ENCODE peak calls at places on chromosomes 4 and X, in four cellular contexts. Y is K562, A is H1, I is HepG2. L is an unnamed sample.

GRCh38 chrX:66638591-66639500 is at the start of gene EDA2R:
- DNase-seq in Y (no peak), A (peak), I (peak), L (peak)

GRCh38 chrX:44344194-44344593 is 722 bp upstream of the EFHC2 start:
- DNase-seq in A (no peak), Y (peak), I (no peak), L (peak)

GRCh38 chrX:98548550-98548949 is 1664.8 kb downstream of the RPA4 start:
- DNase-seq in A (no peak), I (no peak), Y (no peak), L (peak)

GRCh38 chrX:133120406-133120805 is 23.5 kb upstream of the USP26 start:
- DNase-seq in A (no peak), I (no peak), Y (no peak), L (no peak)

GRCh38 chr4:140098481-140099132 is 55.4 kb downstream of the MAML3 start:
- DNase-seq in Y (no peak), A (no peak), I (no peak), L (no peak)

GRCh38 chrX:67917412-67918010 is 373.7 kb downstream of the AR start:
- DNase-seq in I (no peak), Y (no peak), A (no peak), L (no peak)

GRCh38 chrX:40663880-40664630 is 16.7 kb upstream of the CXorf38 start:
- DNase-seq in I (no peak), A (no peak), Y (peak), L (peak)

GRCh38 chr4:48943387-48943786 is 36.8 kb upstream of the OCIAD2 start:
- DNase-seq in A (no peak), I (peak), Y (no peak), L (peak)

GRCh38 chr4:4408576-4409335 is 21.9 kb downstream of the NSG1 start:
- DNase-seq in Y (no peak), A (no peak), I (no peak), L (no peak)

GRCh38 chr4:125315571-125316390 is 1.0 kb downstream of the FAT4 start:
- DNase-seq in I (peak), A (no peak), Y (no peak), L (peak)

GRCh38 chrX:68462653-68463052 is 29.4 kb upstream of the OPHN1 start:
- DNase-seq in Y (peak), I (no peak), A (peak), L (peak)

GRCh38 chrX:22395372-22395771 is 122.7 kb downstream of the CBLL2 start:
- DNase-seq in Y (no peak), A (no peak), I (no peak), L (no peak)

GRCh38 chr4:1150875-1151274 is 21.5 kb downstream of the SPON2 start:
- DNase-seq in I (no peak), Y (no peak), A (no peak), L (no peak)

GRCh38 chrX:789096-789495 is 158.5 kb downstream of the SHOX start:
- DNase-seq in I (no peak), Y (no peak), A (no peak), L (no peak)

GRCh38 chr4:48268956-48269860 is at the start of gene TEC:
- DNase-seq in I (no peak), A (peak), Y (peak), L (peak)

GRCh38 chr4:149223659-149224058 is 592.0 kb downstream of the IQCM start:
- DNase-seq in A (no peak), I (no peak), Y (no peak), L (no peak)

GRCh38 chr4:175238827-175239517 is 320.8 kb downstream of the ADAM29 start:
- DNase-seq in I (no peak), A (no peak), Y (no peak), L (no peak)

GRCh38 chr4:116639070-116639577 is 446.3 kb downstream of the TRAM1L1 start:
- DNase-seq in A (no peak), Y (no peak), I (no peak), L (no peak)

GRCh38 chr4:175422331-175422730 is 389.7 kb downstream of the GPM6A start:
- DNase-seq in A (no peak), Y (no peak), I (no peak), L (no peak)

GRCh38 chrX:67104982-67105757 is 438.7 kb upstream of the AR start:
- DNase-seq in A (no peak), Y (no peak), I (no peak), L (no peak)

GRCh38 chrX:133185119-133185518 is 33.0 kb downstream of the TFDP3 start:
- DNase-seq in A (no peak), I (no peak), Y (no peak), L (no peak)

GRCh38 chr4:113382704-113383103 is 333.3 kb downstream of the ANK2 start:
- DNase-seq in Y (no peak), A (no peak), I (no peak), L (no peak)

GRCh38 chr4:129278868-129279267 is 182.9 kb downstream of the C4orf33 start:
- DNase-seq in I (no peak), Y (no peak), A (no peak), L (no peak)

GRCh38 chrX:13109811-13110210 is 65.4 kb upstream of the FAM9C start:
- DNase-seq in Y (no peak), I (no peak), A (no peak), L (no peak)

GRCh38 chrX:150934453-150934852 is 36.0 kb upstream of the CD99L2 start:
- DNase-seq in I (no peak), A (no peak), Y (no peak), L (peak)

GRCh38 chrX:71095033-71095432 is 618 bp upstream of the FOXO4 start:
- DNase-seq in Y (no peak), I (no peak), A (no peak), L (no peak)

GRCh38 chr4:183240581-183241321 is 79.3 kb downstream of the CLDN22 start:
- DNase-seq in I (no peak), A (no peak), Y (no peak), L (no peak)

GRCh38 chr4:174119818-174120217 is 163.6 kb downstream of the FBXO8 start:
- DNase-seq in Y (no peak), A (no peak), I (no peak), L (no peak)

GRCh38 chrX:73562458-73562857 is 539 bp upstream of the CHIC1 start:
- DNase-seq in I (no peak), Y (no peak), A (no peak), L (no peak)

GRCh38 chr4:117965608-117966007 is 68.7 kb upstream of the NDST3 start:
- DNase-seq in I (no peak), Y (no peak), A (no peak), L (no peak)

GRCh38 chrX:136204571-136204970 is 46.6 kb downstream of the MAP7D3 start:
- DNase-seq in A (no peak), I (no peak), Y (peak), L (no peak)

GRCh38 chrX:68918202-68918601 is 89.4 kb downstream of the EFNB1 start:
- DNase-seq in Y (no peak), I (no peak), A (no peak), L (no peak)

GRCh38 chrX:154600962-154601374 is 16.0 kb downstream of the CTAG1A start:
- DNase-seq in I (no peak), Y (no peak), A (no peak), L (no peak)

GRCh38 chrX:46574337-46574940 is 874 bp downstream of the CHST7 start:
- DNase-seq in Y (no peak), I (peak), A (no peak), L (peak)

DNA sequence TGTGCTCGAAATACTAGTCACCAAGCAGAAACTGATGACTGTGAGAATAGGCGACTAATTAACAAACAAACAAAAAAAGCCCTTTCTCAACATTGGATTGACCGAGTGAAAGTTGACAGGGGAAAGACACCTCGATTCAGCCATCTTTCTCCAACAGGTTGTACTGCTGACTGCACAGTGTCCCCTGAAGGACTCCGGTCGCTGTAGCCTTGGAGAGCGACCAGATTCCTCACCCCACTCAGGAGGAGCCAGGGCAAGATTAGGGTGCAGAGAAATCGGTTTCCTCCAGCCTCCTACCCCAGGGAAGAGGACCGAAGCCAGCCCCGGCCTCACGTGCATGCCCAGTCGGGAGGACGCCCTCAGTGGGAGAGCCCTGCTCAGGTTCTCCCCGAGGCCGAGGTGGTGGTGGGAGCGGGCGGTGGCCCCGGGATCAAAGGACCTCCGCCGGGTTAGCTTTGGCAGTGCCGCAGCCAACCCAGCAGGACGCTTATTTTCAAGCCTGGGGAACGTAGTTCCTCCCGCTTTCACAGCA is 1.1 kb upstream of the RAP1GDS1 start:
- DNase-seq in I (peak), Y (peak), A (no peak), L (peak)
- TF ChIP-seq MAX in I (peak), Y (no peak), A (peak), L (no peak)

DNA sequence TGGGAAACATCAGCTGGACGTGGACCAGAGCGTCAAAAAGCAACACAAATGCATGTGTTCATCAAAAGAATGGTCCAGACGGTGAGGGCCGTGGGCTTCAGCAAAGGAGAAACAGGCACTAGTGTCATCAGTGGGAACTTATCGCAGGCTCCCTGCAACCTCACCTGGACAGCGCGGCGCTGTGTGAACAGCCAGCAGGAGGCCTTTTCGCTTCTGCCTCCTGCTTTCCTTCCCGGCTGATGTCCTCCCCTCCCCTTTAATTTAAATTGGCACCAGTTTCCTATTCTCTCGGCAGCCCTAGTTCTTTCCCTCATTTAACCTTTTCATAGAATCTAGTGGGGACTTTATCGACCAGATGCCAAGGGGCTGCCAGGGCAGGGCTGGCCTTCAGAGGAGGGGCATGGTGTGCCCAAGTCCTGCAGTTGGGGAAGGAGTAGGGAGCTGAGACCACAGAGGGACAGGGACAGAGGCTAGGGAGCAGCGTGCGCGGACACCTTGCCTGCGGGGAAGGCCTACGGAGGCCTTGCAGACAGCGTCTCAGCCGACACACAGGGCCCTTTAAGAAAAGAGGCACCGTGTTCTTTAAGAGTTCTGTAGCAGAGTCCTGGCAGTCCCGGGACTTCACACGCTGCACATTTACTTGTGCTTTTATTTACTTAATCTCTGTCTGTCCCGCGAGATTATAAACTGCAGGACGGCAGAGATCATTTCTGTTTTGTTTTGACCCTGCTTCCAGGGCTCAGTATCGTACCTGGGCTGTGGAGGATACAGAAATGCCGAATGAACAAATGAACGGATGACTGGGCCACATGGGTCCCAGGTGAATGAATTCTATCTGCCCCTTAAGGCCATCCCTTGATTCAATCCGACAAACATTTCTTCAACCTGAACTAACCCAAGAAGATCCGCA is 8.4 kb upstream of the SORBS2 start:
- DNase-seq in I (no peak), Y (no peak), A (no peak), L (no peak)
- TF ChIP-seq CREB1 in I (no peak), Y (no peak), A (no peak), L (no peak)

GRCh38 chr4:77819409-77819835 is 254 bp upstream of the CNOT6L start:
- DNase-seq in I (no peak), Y (peak), A (no peak), L (peak)

GRCh38 chr4:77818667-77819408 is at the start of gene CNOT6L:
- DNase-seq in I (no peak), Y (peak), A (no peak), L (peak)

GRCh38 chr4:77820836-77821561 is 1.8 kb upstream of the CNOT6L start:
- DNase-seq in Y (no peak), I (no peak), A (no peak), L (no peak)

GRCh38 chr4:77821775-77822174 is 2.6 kb upstream of the CNOT6L start:
- DNase-seq in A (no peak), Y (no peak), I (no peak), L (no peak)

DNA sequence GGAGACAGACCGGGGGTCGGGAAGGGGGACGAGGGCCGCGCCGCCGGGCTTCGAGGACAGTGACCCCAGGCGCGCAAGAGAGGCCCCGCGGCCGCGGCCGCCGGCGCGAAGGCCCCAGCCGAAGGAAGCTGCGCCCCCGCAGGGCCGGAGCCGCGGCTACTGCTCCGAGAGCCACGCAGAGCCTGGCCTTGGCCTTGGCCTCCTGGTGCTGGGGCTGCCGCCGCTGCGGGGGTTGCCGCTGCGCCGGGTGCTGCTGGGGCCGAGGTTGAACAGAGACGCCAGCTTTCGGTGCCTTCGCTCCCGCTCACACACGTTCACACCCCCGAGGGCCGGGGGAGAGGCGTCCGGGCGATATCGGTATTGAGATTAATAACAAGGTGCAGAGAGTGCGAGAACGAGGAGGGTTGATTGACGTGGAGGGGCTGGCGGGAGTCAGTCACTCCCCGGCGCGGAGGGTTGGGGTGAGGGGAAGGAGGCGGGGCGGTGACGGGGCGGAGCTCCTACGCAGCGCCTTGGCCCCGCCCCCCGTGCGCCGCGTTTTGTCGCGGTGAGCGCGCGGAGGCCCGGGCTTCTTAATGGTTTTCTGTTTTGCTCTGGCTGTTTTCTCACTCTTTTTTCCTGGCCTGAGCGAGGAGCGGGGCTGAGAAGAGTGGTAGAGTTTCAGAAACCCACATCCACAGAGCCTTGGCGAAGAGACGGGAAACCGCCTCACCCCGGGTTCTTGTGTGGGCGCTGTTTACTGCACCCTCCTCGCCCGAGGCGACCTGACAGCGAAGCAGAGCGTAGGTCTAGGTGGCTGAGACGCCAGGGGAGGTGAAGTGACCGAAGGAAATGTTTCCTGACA is 890 bp upstream of the CNOT6L start:
- DNase-seq in A (no peak), I (peak), Y (peak), L (peak)
- TF ChIP-seq JUN in A (no peak), I (no peak), Y (no peak), L (no peak)

DNA sequence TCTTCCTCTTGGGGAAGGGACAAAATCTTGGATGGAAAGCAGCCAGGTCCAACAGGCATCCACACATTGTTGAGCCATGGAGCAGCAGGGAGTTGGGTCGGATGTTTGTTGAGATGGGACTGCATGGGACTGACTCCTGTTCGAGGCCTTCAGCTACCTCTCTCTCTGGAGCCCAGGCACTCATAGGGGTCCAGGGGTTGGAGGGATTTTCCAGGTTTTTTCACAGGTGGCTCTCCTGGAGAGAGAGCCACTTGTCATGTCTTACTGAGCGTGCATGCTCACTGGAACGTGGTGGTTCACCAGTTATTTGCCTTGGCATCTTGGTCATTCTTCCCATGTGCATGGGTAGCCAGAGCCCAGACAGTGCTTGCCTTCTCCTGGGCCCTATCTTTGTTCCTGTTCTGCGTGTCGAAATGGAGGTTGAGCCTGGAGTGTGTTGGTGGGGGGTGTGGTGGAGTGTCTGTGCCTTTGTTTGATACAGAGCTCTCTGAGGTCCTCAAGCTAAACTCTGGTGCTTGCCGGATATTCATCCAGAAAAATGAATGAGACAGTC is 60.6 kb downstream of the NBDY start:
- DNase-seq in A (no peak), Y (no peak), I (no peak), L (no peak)
- TF ChIP-seq MAX in A (no peak), Y (no peak), I (no peak), L (no peak)

GRCh38 chr4:168511780-168512467 is 15.1 kb downstream of the PALLD start:
- DNase-seq in A (no peak), I (no peak), Y (no peak), L (peak)
- TF ChIP-seq CREB1 in A (no peak), I (no peak), Y (no peak), L (no peak)

GRCh38 chrX:138058931-138059330 is 493.0 kb downstream of the ZIC3 start:
- DNase-seq in A (no peak), I (no peak), Y (no peak), L (no peak)
- TF ChIP-seq JUN in A (no peak), I (no peak), Y (no peak), L (no peak)

GRCh38 chrX:24748196-24748595 is 54.5 kb downstream of the POLA1 start:
- DNase-seq in Y (no peak), I (no peak), A (no peak), L (no peak)
- TF ChIP-seq MAX in Y (no peak), I (no peak), A (no peak), L (no peak)

GRCh38 chr4:146524663-146525062 is 2.9 kb upstream of the SLC10A7 start:
- DNase-seq in I (no peak), A (no peak), Y (no peak), L (no peak)

GRCh38 chr4:146520894-146521542 is 722 bp downstream of the SLC10A7 start:
- DNase-seq in Y (peak), I (peak), A (no peak), L (no peak)

GRCh38 chr4:146522098-146522861 is 540 bp upstream of the SLC10A7 start:
- DNase-seq in Y (peak), I (peak), A (peak), L (peak)

GRCh38 chr4:146522862-146523205 is 1.1 kb upstream of the SLC10A7 start:
- DNase-seq in I (peak), A (no peak), Y (no peak), L (no peak)

GRCh38 chr4:146521543-146522097 is at the start of gene SLC10A7:
- DNase-seq in I (peak), A (peak), Y (peak), L (peak)
- TF ChIP-seq CREB1 in I (no peak), A (peak), Y (no peak), L (no peak)